ENCODE peak calls at places on chromosomes 5 and 9, in five cellular contexts. One of them, this sample, is unnamed. For H3K4me1, the result is how much of the 10 kb centered on the place peaks cover.

GRCh38 chr5:135718151-135718550 is 116.3 kb upstream of the SLC25A48 start:
- DNase-seq in HCT116: peak
- DNase-seq in heart left ventricle: no peak
- DNase-seq in IMR-90: peak
- DNase-seq in esophagus muscularis mucosa: no peak
- DNase-seq in this sample: no peak

GRCh38 chr9:92010705-92011536 is 60.9 kb upstream of the ROR2 start:
- DNase-seq in HCT116: no peak
- DNase-seq in heart left ventricle: no peak
- DNase-seq in IMR-90: no peak
- DNase-seq in esophagus muscularis mucosa: no peak
- DNase-seq in this sample: no peak

GRCh38 chr5:6544561-6544935 is 88.3 kb downstream of the NSUN2 start:
- DNase-seq in HCT116: no peak
- DNase-seq in heart left ventricle: no peak
- DNase-seq in IMR-90: no peak
- DNase-seq in esophagus muscularis mucosa: peak
- DNase-seq in this sample: no peak

GRCh38 chr9:629136-629535 is 212.4 kb upstream of the DMRT1 start:
- DNase-seq in HCT116: no peak
- DNase-seq in heart left ventricle: no peak
- DNase-seq in IMR-90: peak
- DNase-seq in esophagus muscularis mucosa: no peak
- DNase-seq in this sample: peak

GRCh38 chr5:149240354-149240998 is 31.2 kb upstream of the AFAP1L1 start:
- DNase-seq in HCT116: no peak
- DNase-seq in heart left ventricle: no peak
- DNase-seq in IMR-90: no peak
- DNase-seq in esophagus muscularis mucosa: no peak
- DNase-seq in this sample: peak

GRCh38 chr5:40904205-40904993 is 4.9 kb upstream of the C7 start:
- DNase-seq in HCT116: peak
- DNase-seq in heart left ventricle: peak
- DNase-seq in IMR-90: peak
- DNase-seq in esophagus muscularis mucosa: no peak
- DNase-seq in this sample: peak

GRCh38 chr5:168753691-168754254 is 174.6 kb upstream of the PANK3 start:
- DNase-seq in HCT116: no peak
- DNase-seq in heart left ventricle: no peak
- DNase-seq in IMR-90: no peak
- DNase-seq in esophagus muscularis mucosa: no peak
- DNase-seq in this sample: no peak

GRCh38 chr5:53543401-53543800 is 17.0 kb upstream of the NDUFS4 start:
- DNase-seq in HCT116: no peak
- DNase-seq in heart left ventricle: no peak
- DNase-seq in IMR-90: peak
- DNase-seq in esophagus muscularis mucosa: no peak
- DNase-seq in this sample: no peak

GRCh38 chr5:17157916-17158529 is 59.4 kb upstream of the BASP1 start:
- DNase-seq in HCT116: no peak
- DNase-seq in heart left ventricle: no peak
- DNase-seq in IMR-90: peak
- DNase-seq in esophagus muscularis mucosa: no peak
- DNase-seq in this sample: peak

GRCh38 chr5:5348135-5348534 is 74.3 kb upstream of the ICE1 start:
- DNase-seq in HCT116: no peak
- DNase-seq in heart left ventricle: no peak
- DNase-seq in IMR-90: no peak
- DNase-seq in esophagus muscularis mucosa: no peak
- DNase-seq in this sample: no peak

GRCh38 chr9:68489636-68490035 is 51.0 kb downstream of the TMEM252 start:
- DNase-seq in HCT116: no peak
- DNase-seq in heart left ventricle: no peak
- DNase-seq in IMR-90: peak
- DNase-seq in esophagus muscularis mucosa: no peak
- DNase-seq in this sample: no peak

GRCh38 chr9:36166150-36166927 is 2.8 kb upstream of the CCIN start:
- DNase-seq in HCT116: peak
- DNase-seq in heart left ventricle: peak
- DNase-seq in IMR-90: peak
- DNase-seq in esophagus muscularis mucosa: peak
- DNase-seq in this sample: peak

GRCh38 chr5:149834246-149834855 is 104.2 kb downstream of the PPARGC1B start:
- DNase-seq in HCT116: peak
- DNase-seq in heart left ventricle: no peak
- DNase-seq in IMR-90: peak
- DNase-seq in esophagus muscularis mucosa: no peak
- DNase-seq in this sample: peak

GRCh38 chr5:167549763-167550162 is 741.7 kb upstream of the WWC1 start:
- DNase-seq in HCT116: no peak
- DNase-seq in heart left ventricle: no peak
- DNase-seq in IMR-90: no peak
- DNase-seq in esophagus muscularis mucosa: no peak
- DNase-seq in this sample: no peak

GRCh38 chr9:18707078-18707477 is 233.1 kb downstream of the ADAMTSL1 start:
- DNase-seq in HCT116: no peak
- DNase-seq in heart left ventricle: no peak
- DNase-seq in IMR-90: peak
- DNase-seq in esophagus muscularis mucosa: no peak
- DNase-seq in this sample: no peak

GRCh38 chr5:133760532-133760931 is 148.2 kb upstream of the FSTL4 start:
- DNase-seq in HCT116: no peak
- DNase-seq in heart left ventricle: no peak
- DNase-seq in IMR-90: no peak
- DNase-seq in esophagus muscularis mucosa: no peak
- DNase-seq in this sample: no peak

DNA sequence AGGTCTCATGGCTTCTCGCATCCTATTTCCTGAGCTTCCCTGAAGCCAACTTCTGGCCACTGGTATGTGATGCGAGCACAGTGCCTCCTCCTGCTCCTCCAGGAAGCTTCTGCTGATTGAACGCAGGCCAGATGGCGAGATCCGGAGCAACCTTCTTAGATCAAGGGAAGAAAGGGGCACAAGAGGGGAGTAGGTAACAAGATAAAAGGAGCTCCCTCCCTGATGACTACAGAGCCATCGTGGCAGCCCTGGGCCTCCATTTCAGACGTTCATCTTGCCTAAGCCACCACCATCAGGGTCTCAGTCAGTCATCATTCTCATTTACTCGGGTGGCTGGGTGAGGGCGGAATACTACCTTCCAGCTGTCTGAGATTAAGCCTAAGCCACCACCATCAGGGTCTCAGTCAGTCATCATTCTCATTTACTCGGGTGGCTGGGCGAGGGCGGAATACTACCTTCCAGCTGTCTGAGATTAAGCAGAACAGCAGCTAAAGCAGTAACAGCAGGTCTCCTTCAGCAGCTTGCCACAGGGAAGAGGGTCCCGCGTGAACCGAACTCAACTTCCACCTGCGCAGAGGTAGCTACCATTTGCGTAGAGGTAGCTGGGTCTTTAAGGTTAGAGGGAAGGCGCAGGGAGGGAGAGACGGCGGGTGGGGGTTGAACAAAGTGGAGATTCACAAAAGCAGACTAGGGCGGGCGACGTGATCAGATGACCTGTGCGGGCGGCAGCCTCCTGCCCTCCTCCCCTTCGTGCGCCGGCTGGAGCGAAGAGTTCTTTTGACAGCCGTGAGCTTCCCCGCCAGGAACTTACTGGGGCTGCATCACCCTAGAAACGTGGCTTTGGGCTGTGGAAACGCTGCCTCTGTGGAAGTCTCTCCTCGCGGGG is 27.9 kb upstream of the MGAT1 start:
- DNase-seq in HCT116: no peak
- DNase-seq in heart left ventricle: peak
- DNase-seq in IMR-90: peak
- DNase-seq in esophagus muscularis mucosa: peak
- DNase-seq in this sample: peak
- TF ChIP-seq POLR2A in HCT116: no peak
- TF ChIP-seq POLR2A in heart left ventricle: no peak
- TF ChIP-seq POLR2A in IMR-90: no peak
- TF ChIP-seq POLR2A in esophagus muscularis mucosa: peak
- TF ChIP-seq POLR2A in this sample: peak

GRCh38 chr9:129027685-129028191 is 393 bp downstream of the SH3GLB2 start:
- DNase-seq in HCT116: no peak
- DNase-seq in heart left ventricle: no peak
- DNase-seq in IMR-90: no peak
- DNase-seq in esophagus muscularis mucosa: no peak
- DNase-seq in this sample: peak

GRCh38 chr9:129028192-129028966 is at the start of gene SH3GLB2:
- DNase-seq in HCT116: peak
- DNase-seq in heart left ventricle: peak
- DNase-seq in IMR-90: peak
- DNase-seq in esophagus muscularis mucosa: peak
- DNase-seq in this sample: peak

GRCh38 chr9:129027224-129027684 is 877 bp downstream of the SH3GLB2 start:
- DNase-seq in HCT116: no peak
- DNase-seq in heart left ventricle: no peak
- DNase-seq in IMR-90: no peak
- DNase-seq in esophagus muscularis mucosa: no peak
- DNase-seq in this sample: no peak

GRCh38 chr9:129023908-129024233 is 4.3 kb downstream of the SH3GLB2 start:
- DNase-seq in HCT116: no peak
- DNase-seq in heart left ventricle: no peak
- DNase-seq in IMR-90: no peak
- DNase-seq in esophagus muscularis mucosa: no peak
- DNase-seq in this sample: no peak

DNA sequence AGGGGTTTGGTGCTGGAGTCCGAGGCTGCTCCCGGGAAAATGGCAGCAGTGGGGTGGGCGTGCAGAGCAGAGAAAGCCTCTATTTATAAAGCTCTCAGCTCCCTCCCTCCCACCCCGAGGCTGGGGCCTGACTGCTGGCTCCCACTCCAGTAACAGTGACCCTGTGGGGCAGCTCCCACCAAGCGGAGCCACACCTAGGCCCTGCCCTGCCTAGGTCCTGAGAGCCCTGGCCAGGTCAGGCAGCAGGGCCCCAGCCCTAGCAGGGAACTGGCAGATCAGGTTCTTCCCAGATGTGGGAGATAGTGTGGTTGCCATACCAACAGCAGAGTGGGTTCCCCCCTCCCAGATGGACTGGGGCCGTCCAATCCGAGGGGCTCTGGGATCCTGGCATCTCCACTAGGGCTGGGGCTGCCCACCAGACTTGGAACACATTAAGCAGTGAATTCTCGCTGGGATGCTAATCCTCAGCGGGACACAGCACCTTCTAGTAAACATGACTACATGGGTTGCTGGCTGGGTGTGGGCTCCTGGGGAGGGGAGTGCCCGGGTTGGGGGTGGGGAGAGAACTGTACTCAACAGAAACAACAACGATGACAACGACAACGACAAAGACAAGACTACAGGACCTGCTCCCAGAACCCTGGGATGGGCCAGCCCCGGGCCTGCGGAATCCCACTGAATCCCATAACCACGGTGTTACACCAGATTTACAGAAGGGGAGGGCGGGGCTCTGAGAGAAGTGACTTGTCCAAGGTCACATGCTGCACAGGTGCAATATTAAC is 1.5 kb downstream of the SH3GLB2 start:
- DNase-seq in HCT116: no peak
- DNase-seq in heart left ventricle: no peak
- DNase-seq in IMR-90: peak
- DNase-seq in esophagus muscularis mucosa: no peak
- DNase-seq in this sample: peak
- H3K4me1 ChIP-seq in HCT116: half or more
- H3K4me1 ChIP-seq in heart left ventricle: under half
- H3K4me1 ChIP-seq in IMR-90: under half
- H3K4me1 ChIP-seq in esophagus muscularis mucosa: under half
- H3K4me1 ChIP-seq in this sample: under half

DNA sequence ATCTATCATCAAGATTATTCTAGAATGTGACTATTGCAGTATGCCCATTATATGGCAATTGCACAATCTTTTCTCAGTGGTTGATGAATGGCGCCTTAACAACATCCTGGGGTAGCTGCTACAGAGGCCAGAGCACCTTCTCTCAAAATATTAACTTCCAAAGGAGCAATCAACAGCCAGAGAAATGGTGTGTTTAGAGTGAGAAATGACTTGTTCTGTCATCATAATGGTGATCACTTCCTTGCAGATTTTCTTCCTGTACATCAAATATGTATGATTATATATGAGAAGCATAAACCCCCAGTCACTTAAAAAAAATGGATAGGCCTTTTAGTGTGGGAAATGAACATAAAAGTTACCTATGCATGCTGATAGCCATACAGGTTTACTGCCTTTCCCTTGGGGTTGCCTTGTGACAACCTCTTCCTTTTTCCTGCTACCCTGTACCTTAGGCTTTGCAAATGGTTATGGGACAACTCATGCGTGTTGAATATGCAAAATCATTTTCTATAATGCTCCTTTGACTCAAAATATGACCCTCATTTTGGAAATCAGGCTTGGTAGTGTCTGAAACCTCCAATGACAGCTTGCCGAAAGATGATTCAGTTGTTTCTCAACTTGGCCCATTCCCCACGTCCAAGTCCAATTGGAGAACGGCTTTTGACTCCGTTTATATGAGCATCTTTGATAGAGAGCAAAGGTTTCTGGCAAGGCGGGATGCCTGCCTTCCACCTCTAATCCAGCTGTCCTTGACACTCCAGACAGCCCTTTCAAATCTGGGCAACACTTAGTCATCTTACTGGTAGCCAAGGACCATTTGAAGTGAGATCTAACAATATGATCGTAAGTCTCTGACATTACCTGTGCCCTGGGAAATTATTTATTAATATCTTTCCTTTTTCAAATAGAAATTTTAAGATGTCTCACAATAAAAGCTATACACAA is 69.2 kb downstream of the SLC1A1 start:
- DNase-seq in HCT116: no peak
- DNase-seq in heart left ventricle: no peak
- DNase-seq in IMR-90: no peak
- DNase-seq in esophagus muscularis mucosa: no peak
- DNase-seq in this sample: no peak
- TF ChIP-seq POLR2A in HCT116: no peak
- TF ChIP-seq POLR2A in heart left ventricle: no peak
- TF ChIP-seq POLR2A in IMR-90: no peak
- TF ChIP-seq POLR2A in esophagus muscularis mucosa: no peak
- TF ChIP-seq POLR2A in this sample: no peak

DNA sequence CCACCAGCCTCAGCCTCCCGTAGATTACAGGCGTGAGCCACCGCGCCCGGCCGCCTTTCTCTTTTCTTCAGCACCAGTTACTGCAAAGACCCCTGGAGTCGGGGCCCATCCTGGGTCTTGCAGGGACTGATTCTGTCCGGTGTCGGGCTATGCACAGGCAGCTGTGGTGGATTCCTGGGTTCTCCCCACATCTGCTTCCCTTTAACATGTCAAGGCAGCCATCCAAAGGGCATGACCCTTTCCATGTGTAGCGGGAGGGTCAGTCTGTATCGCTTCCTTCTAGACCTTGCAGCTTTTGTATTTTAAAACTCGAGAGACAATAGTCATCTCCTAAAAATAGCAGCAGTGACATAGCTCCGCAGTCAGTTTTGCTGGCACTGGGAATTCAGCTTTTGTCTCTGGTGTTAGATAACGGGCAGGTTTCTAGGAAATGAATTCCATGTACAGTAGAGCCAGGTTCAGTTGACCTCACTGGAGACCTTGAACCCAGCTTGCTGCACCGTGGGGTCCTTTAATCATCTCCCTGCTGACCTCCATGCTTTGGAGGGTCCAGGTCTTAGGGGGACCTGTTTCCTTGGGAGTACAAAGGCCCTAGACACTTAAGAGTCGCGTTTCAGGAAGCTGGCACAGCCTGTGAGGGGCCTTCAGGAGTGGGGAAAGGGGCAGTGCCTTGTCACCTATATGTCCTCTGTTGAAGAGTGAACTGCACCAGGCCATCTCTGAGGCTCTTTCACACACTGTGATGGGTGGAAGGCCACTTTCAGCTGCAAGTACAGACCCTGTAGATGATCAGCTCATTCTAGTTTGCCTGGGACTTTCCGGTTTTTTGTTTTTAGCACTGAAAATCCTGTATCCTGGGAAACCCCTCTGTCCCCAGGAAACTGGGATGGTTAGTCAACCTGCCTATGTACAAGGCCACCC is 13.8 kb downstream of the ANKRD33B start:
- DNase-seq in HCT116: no peak
- DNase-seq in heart left ventricle: peak
- DNase-seq in IMR-90: no peak
- DNase-seq in esophagus muscularis mucosa: no peak
- DNase-seq in this sample: no peak
- H3K4me1 ChIP-seq in HCT116: half or more
- H3K4me1 ChIP-seq in heart left ventricle: under half
- H3K4me1 ChIP-seq in IMR-90: under half
- H3K4me1 ChIP-seq in esophagus muscularis mucosa: under half
- H3K4me1 ChIP-seq in this sample: under half